ENCODE peak calls at places on chromosomes 1 and 21, in six cellular contexts. One of them, this sample, is unnamed.

GRCh38 chr1:170049191-170049800 is 25.2 kb downstream of the KIFAP3 start:
- DNase-seq in CD8-positive, alpha-beta T cell: no peak
- DNase-seq in PC-9: no peak
- DNase-seq in PC-3: no peak
- DNase-seq in cardiac muscle cell: peak; percentile 52
- DNase-seq in pancreas: peak; percentile 20
- DNase-seq in this sample: no peak

GRCh38 chr1:219467524-219467923 is 145.4 kb downstream of the ZC3H11B start:
- DNase-seq in CD8-positive, alpha-beta T cell: no peak
- DNase-seq in PC-9: no peak
- DNase-seq in PC-3: no peak
- DNase-seq in cardiac muscle cell: no peak
- DNase-seq in pancreas: no peak
- DNase-seq in this sample: no peak

GRCh38 chr1:219419135-219419534 is 193.8 kb downstream of the ZC3H11B start:
- DNase-seq in CD8-positive, alpha-beta T cell: no peak
- DNase-seq in PC-9: no peak
- DNase-seq in PC-3: no peak
- DNase-seq in cardiac muscle cell: no peak
- DNase-seq in pancreas: no peak
- DNase-seq in this sample: no peak

GRCh38 chr1:233327938-233328660 is 575 bp downstream of the MAP3K21 start:
- DNase-seq in CD8-positive, alpha-beta T cell: peak; percentile 11
- DNase-seq in PC-9: no peak
- DNase-seq in PC-3: peak; percentile 48
- DNase-seq in cardiac muscle cell: peak; percentile 55
- DNase-seq in pancreas: peak; percentile 76
- DNase-seq in this sample: peak; percentile 15

GRCh38 chr1:203081465-203082355 is 4.1 kb downstream of the MYOG start:
- DNase-seq in CD8-positive, alpha-beta T cell: no peak
- DNase-seq in PC-9: no peak
- DNase-seq in PC-3: no peak
- DNase-seq in cardiac muscle cell: no peak
- DNase-seq in pancreas: no peak
- DNase-seq in this sample: no peak

GRCh38 chr1:42325014-42325402 is 10.0 kb downstream of the FOXJ3 start:
- DNase-seq in CD8-positive, alpha-beta T cell: no peak
- DNase-seq in PC-9: no peak
- DNase-seq in PC-3: no peak
- DNase-seq in cardiac muscle cell: no peak
- DNase-seq in pancreas: no peak
- DNase-seq in this sample: no peak

GRCh38 chr1:34865573-34865972 is 6.0 kb upstream of the SMIM12 start:
- DNase-seq in CD8-positive, alpha-beta T cell: no peak
- DNase-seq in PC-9: no peak
- DNase-seq in PC-3: no peak
- DNase-seq in cardiac muscle cell: no peak
- DNase-seq in pancreas: peak; percentile 37
- DNase-seq in this sample: no peak

GRCh38 chr1:150168960-150169565 is 19.3 kb downstream of the PLEKHO1 start:
- DNase-seq in CD8-positive, alpha-beta T cell: peak; percentile 47
- DNase-seq in PC-9: no peak
- DNase-seq in PC-3: peak; percentile 78
- DNase-seq in cardiac muscle cell: peak; percentile 77
- DNase-seq in pancreas: peak; percentile 40
- DNase-seq in this sample: no peak

GRCh38 chr1:227378876-227379554 is 60.7 kb upstream of the CDC42BPA start:
- DNase-seq in CD8-positive, alpha-beta T cell: no peak
- DNase-seq in PC-9: no peak
- DNase-seq in PC-3: peak; percentile 72
- DNase-seq in cardiac muscle cell: no peak
- DNase-seq in pancreas: no peak
- DNase-seq in this sample: no peak

GRCh38 chr1:173332026-173332425 is 124.9 kb upstream of the TNFSF4 start:
- DNase-seq in CD8-positive, alpha-beta T cell: no peak
- DNase-seq in PC-9: no peak
- DNase-seq in PC-3: peak; percentile 83
- DNase-seq in cardiac muscle cell: no peak
- DNase-seq in pancreas: no peak
- DNase-seq in this sample: no peak

GRCh38 chr1:203652718-203653461 is 26.3 kb downstream of the ATP2B4 start:
- DNase-seq in CD8-positive, alpha-beta T cell: no peak
- DNase-seq in PC-9: no peak
- DNase-seq in PC-3: no peak
- DNase-seq in cardiac muscle cell: no peak
- DNase-seq in pancreas: no peak
- DNase-seq in this sample: no peak

GRCh38 chr1:118217073-118217620 is 32.1 kb upstream of the SPAG17 start:
- DNase-seq in CD8-positive, alpha-beta T cell: no peak
- DNase-seq in PC-9: no peak
- DNase-seq in PC-3: no peak
- DNase-seq in cardiac muscle cell: no peak
- DNase-seq in pancreas: no peak
- DNase-seq in this sample: no peak

GRCh38 chr21:35988396-35989140 is 71.8 kb downstream of the SETD4 start:
- DNase-seq in CD8-positive, alpha-beta T cell: no peak
- DNase-seq in PC-9: no peak
- DNase-seq in PC-3: no peak
- DNase-seq in cardiac muscle cell: no peak
- DNase-seq in pancreas: no peak
- DNase-seq in this sample: no peak

GRCh38 chr1:205913451-205914204 is 29.6 kb downstream of the SLC26A9 start:
- DNase-seq in CD8-positive, alpha-beta T cell: no peak
- DNase-seq in PC-9: no peak
- DNase-seq in PC-3: no peak
- DNase-seq in cardiac muscle cell: peak; percentile 59
- DNase-seq in pancreas: peak; percentile 74
- DNase-seq in this sample: no peak

GRCh38 chr1:228465571-228466146 is 21.5 kb upstream of the RNF187 start:
- DNase-seq in CD8-positive, alpha-beta T cell: no peak
- DNase-seq in PC-9: no peak
- DNase-seq in PC-3: no peak
- DNase-seq in cardiac muscle cell: no peak
- DNase-seq in pancreas: no peak
- DNase-seq in this sample: no peak

GRCh38 chr1:40133122-40133665 is 28.0 kb upstream of the RLF start:
- DNase-seq in CD8-positive, alpha-beta T cell: no peak
- DNase-seq in PC-9: no peak
- DNase-seq in PC-3: no peak
- DNase-seq in cardiac muscle cell: no peak
- DNase-seq in pancreas: no peak
- DNase-seq in this sample: no peak

GRCh38 chr1:109396971-109397370 is 747 bp downstream of the SORT1 start:
- DNase-seq in CD8-positive, alpha-beta T cell: no peak
- DNase-seq in PC-9: peak; percentile 35
- DNase-seq in PC-3: peak; percentile 31
- DNase-seq in cardiac muscle cell: peak; percentile 21
- DNase-seq in pancreas: no peak
- DNase-seq in this sample: no peak
- H3K27ac ChIP-seq in CD8-positive, alpha-beta T cell: no peak overlapping the region
- H3K27ac ChIP-seq in PC-9: no peak overlapping the region
- H3K27ac ChIP-seq in PC-3: no peak overlapping the region
- H3K27ac ChIP-seq in cardiac muscle cell: peak overlapping the region; percentile 59
- H3K27ac ChIP-seq in pancreas: peak overlapping the region; percentile 9
- H3K27ac ChIP-seq in this sample: no peak overlapping the region

DNA sequence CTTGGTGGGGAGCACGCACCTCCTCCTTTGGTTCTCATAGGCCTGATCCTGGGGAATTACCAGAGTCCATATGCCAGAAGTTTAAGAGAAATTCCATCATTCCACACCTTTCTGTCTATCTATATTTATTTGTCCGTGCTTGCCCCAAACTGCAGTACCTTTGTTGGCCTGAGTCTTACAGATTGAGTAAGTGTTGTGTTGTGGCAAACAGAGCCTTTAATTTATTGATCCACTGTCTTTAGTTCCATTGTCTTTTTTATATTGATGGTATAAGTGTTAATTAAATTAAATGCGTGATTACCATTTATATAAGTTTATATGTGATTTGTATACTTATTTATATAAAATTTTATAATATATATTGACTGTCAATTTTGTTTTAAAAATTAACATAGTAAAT is 4.9 kb downstream of the SH3BGR start:
- DNase-seq in CD8-positive, alpha-beta T cell: no peak
- DNase-seq in PC-9: no peak
- DNase-seq in PC-3: peak; percentile 19
- DNase-seq in cardiac muscle cell: no peak
- DNase-seq in pancreas: no peak
- DNase-seq in this sample: no peak
- TF ChIP-seq CTCF in CD8-positive, alpha-beta T cell: no peak
- TF ChIP-seq CTCF in PC-9: peak; percentile 41
- TF ChIP-seq CTCF in PC-3: peak; percentile 38
- TF ChIP-seq CTCF in cardiac muscle cell: no peak
- TF ChIP-seq CTCF in pancreas: peak; percentile 27
- TF ChIP-seq CTCF in this sample: peak; percentile 40

GRCh38 chr1:208179303-208179702 is 64.9 kb downstream of the PLXNA2 start:
- DNase-seq in CD8-positive, alpha-beta T cell: no peak
- DNase-seq in PC-9: peak; percentile 85
- DNase-seq in PC-3: peak; percentile 89
- DNase-seq in cardiac muscle cell: no peak
- DNase-seq in pancreas: no peak
- DNase-seq in this sample: no peak
- H3K27ac ChIP-seq in CD8-positive, alpha-beta T cell: no peak overlapping the region
- H3K27ac ChIP-seq in PC-9: peak overlapping the region; percentile 78
- H3K27ac ChIP-seq in PC-3: peak overlapping the region; percentile 70
- H3K27ac ChIP-seq in cardiac muscle cell: no peak overlapping the region
- H3K27ac ChIP-seq in pancreas: no peak overlapping the region
- H3K27ac ChIP-seq in this sample: no peak overlapping the region

GRCh38 chr1:245512181-245512888 is 357.6 kb downstream of the KIF26B start:
- DNase-seq in CD8-positive, alpha-beta T cell: no peak
- DNase-seq in PC-9: no peak
- DNase-seq in PC-3: no peak
- DNase-seq in cardiac muscle cell: no peak
- DNase-seq in pancreas: no peak
- DNase-seq in this sample: no peak

GRCh38 chr1:245520611-245521010 is 365.8 kb downstream of the KIF26B start:
- DNase-seq in CD8-positive, alpha-beta T cell: no peak
- DNase-seq in PC-9: no peak
- DNase-seq in PC-3: no peak
- DNase-seq in cardiac muscle cell: no peak
- DNase-seq in pancreas: no peak
- DNase-seq in this sample: no peak

GRCh38 chr1:245512980-245513578 is 358.3 kb downstream of the KIF26B start:
- DNase-seq in CD8-positive, alpha-beta T cell: no peak
- DNase-seq in PC-9: no peak
- DNase-seq in PC-3: no peak
- DNase-seq in cardiac muscle cell: peak; percentile 32
- DNase-seq in pancreas: no peak
- DNase-seq in this sample: no peak

DNA sequence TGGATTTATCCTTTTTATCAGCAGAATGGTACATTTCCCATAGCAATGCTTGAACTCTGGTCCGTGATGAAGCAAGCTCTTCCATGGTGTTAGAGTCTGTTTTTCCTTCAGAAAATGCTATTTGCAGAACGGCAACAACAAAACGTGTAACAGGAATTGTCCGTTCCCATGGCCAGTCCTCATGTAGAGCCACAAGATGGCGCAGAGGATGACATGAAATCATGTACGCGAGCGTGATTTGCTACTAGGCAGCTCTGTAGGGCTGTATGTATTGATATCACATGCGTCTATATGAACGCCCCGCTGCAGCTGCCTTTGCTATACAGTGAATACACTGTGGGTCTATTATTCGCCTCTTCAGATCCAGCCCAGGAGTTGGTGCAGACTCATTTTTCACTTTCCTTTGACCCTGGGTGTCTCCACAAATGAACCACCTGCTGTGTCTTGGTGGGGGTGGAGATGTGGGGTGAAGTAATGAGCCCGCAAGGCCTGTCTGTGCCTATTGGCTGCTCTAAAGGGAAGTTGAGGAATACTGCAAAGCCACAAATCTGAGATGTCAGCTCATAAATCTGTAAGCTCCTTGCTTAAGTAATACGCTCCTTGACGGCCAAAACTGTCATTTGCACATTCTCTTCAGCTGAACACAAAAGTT is 361.5 kb downstream of the KIF26B start:
- DNase-seq in CD8-positive, alpha-beta T cell: no peak
- DNase-seq in PC-9: no peak
- DNase-seq in PC-3: peak; percentile 63
- DNase-seq in cardiac muscle cell: no peak
- DNase-seq in pancreas: no peak
- DNase-seq in this sample: no peak
- TF ChIP-seq CTCF in CD8-positive, alpha-beta T cell: no peak
- TF ChIP-seq CTCF in PC-9: peak; percentile 33
- TF ChIP-seq CTCF in PC-3: peak; percentile 76
- TF ChIP-seq CTCF in cardiac muscle cell: peak; percentile 6
- TF ChIP-seq CTCF in pancreas: no peak
- TF ChIP-seq CTCF in this sample: no peak

GRCh38 chr1:213111502-213111901 is 60.5 kb downstream of the RPS6KC1 start:
- DNase-seq in CD8-positive, alpha-beta T cell: no peak
- DNase-seq in PC-9: no peak
- DNase-seq in PC-3: no peak
- DNase-seq in cardiac muscle cell: no peak
- DNase-seq in pancreas: no peak
- DNase-seq in this sample: no peak

GRCh38 chr1:213106298-213106697 is 55.3 kb downstream of the RPS6KC1 start:
- DNase-seq in CD8-positive, alpha-beta T cell: no peak
- DNase-seq in PC-9: no peak
- DNase-seq in PC-3: no peak
- DNase-seq in cardiac muscle cell: no peak
- DNase-seq in pancreas: no peak
- DNase-seq in this sample: no peak

GRCh38 chr1:213107613-213108012 is 56.6 kb downstream of the RPS6KC1 start:
- DNase-seq in CD8-positive, alpha-beta T cell: no peak
- DNase-seq in PC-9: no peak
- DNase-seq in PC-3: no peak
- DNase-seq in cardiac muscle cell: no peak
- DNase-seq in pancreas: no peak
- DNase-seq in this sample: no peak

DNA sequence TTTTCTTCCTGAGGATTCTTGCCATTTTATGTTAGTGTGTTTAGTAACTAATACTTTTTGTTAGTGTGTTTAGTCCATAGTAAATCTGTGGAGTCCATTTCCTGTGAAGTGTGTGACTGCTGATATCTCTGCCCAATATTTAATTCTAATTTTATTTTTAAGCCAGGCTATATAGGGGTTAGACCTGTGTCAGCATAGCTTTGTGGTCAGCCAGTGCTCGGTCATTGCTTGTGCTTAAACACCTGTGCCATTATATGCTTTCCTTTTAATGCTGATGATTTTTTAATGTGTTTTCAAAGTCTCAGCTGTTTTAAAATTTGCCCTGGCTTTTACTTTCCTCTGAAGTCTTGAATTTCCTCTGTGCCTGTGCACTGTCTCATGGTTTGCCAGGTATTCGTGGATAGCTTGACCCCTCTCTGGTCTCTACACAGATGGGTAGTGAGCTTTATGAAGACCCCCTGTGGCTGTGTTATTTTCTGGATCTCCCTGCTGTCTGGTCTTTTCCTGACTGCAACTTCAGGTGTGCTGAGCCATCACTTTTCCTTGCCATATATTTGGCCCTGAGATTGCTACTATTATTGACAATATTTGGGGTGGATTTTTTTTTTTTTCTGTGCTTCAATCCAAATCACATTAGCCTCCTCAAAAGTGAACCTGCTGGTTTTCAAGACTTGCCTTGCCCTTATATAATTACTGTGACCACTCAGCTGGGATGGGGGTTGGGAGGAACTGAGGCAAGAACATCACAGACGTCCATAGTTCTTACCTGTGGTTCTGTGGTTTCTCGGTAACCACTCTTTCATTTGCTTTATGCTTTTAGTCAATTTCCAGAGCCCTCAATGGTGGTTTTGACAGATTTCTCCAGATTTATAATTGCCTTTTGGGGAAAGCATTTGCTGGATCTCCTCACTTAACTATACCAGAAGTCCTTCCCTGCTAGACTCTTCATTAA is 59.6 kb downstream of the RPS6KC1 start:
- DNase-seq in CD8-positive, alpha-beta T cell: no peak
- DNase-seq in PC-9: no peak
- DNase-seq in PC-3: no peak
- DNase-seq in cardiac muscle cell: no peak
- DNase-seq in pancreas: no peak
- DNase-seq in this sample: no peak
- H3K27ac ChIP-seq in CD8-positive, alpha-beta T cell: no peak overlapping the region
- H3K27ac ChIP-seq in PC-9: no peak overlapping the region
- H3K27ac ChIP-seq in PC-3: no peak overlapping the region
- H3K27ac ChIP-seq in cardiac muscle cell: no peak overlapping the region
- H3K27ac ChIP-seq in pancreas: no peak overlapping the region
- H3K27ac ChIP-seq in this sample: no peak overlapping the region

This sample was measured in foreskin keratinocyte.